ENCODE peak calls at places on chromosome 19, in nine cellular contexts. F is AG09309, G is PC-9, D is breast epithelium, R is tibial artery, U is esophagus squamous epithelium, S is lower lobe of right lung, O is colonic mucosa, E is dorsolateral prefrontal cortex. P is an unnamed sample.

GRCh38 chr19:18340990-18341868 is 831 bp downstream of the PGPEP1 start:
- DNase-seq in F (no peak), G (peak; percentile 49), D (peak; percentile 57), R (peak; percentile 52), U (no peak), S (peak; percentile 73), O (peak; percentile 82), E (no peak), P (no peak)

GRCh38 chr19:35545855-35546381 is 492 bp downstream of the TMEM147 start:
- DNase-seq in F (no peak), G (peak; percentile 70), D (no peak), R (no peak), U (no peak), S (peak; percentile 57), O (peak; percentile 48), E (peak; percentile 53), P (no peak)

GRCh38 chr19:6047741-6048231 is 62.5 kb downstream of the RFX2 start:
- DNase-seq in F (no peak), G (no peak), D (peak; percentile 48), R (no peak), U (no peak), S (no peak), O (no peak), E (no peak), P (no peak)

GRCh38 chr19:47195462-47195861 is 35.5 kb downstream of the BBC3 start:
- DNase-seq in F (no peak), G (no peak), D (no peak), R (no peak), U (no peak), S (no peak), O (no peak), E (no peak), P (no peak)

GRCh38 chr19:27754700-27755099 is 1458.3 kb downstream of the UQCRFS1 start:
- DNase-seq in F (no peak), G (no peak), D (no peak), R (no peak), U (no peak), S (no peak), O (no peak), E (no peak), P (no peak)

GRCh38 chr19:7327802-7328201 is 20.9 kb upstream of the ARHGEF18 start:
- DNase-seq in F (no peak), G (no peak), D (no peak), R (no peak), U (no peak), S (no peak), O (no peak), E (no peak), P (no peak)

GRCh38 chr19:11052391-11052790 is 36.9 kb upstream of the LDLR start:
- DNase-seq in F (no peak), G (no peak), D (no peak), R (no peak), U (no peak), S (no peak), O (no peak), E (no peak), P (no peak)

GRCh38 chr19:662207-662961 is 630 bp downstream of the RNF126 start:
- DNase-seq in F (no peak), G (peak; percentile 52), D (no peak), R (no peak), U (no peak), S (peak; percentile 80), O (peak; percentile 80), E (no peak), P (no peak)

GRCh38 chr19:17931532-17932191 is 1.2 kb upstream of the CCDC124 start:
- DNase-seq in F (no peak), G (no peak), D (no peak), R (no peak), U (no peak), S (peak; percentile 44), O (no peak), E (no peak), P (no peak)

GRCh38 chr19:55372316-55373081 is 2.2 kb upstream of the IL11 start:
- DNase-seq in F (no peak), G (peak; percentile 91), D (no peak), R (no peak), U (no peak), S (no peak), O (no peak), E (no peak), P (no peak)

GRCh38 chr19:7500811-7501450 is 12.1 kb upstream of the PEX11G start:
- DNase-seq in F (no peak), G (peak; percentile 80), D (peak; percentile 80), R (no peak), U (no peak), S (peak; percentile 59), O (peak; percentile 77), E (peak; percentile 89), P (no peak)

GRCh38 chr19:46863818-46864629 is 3.2 kb downstream of the ARHGAP35 start:
- DNase-seq in F (no peak), G (peak; percentile 92), D (peak; percentile 68), R (no peak), U (no peak), S (peak; percentile 70), O (no peak), E (no peak), P (no peak)

GRCh38 chr19:56405062-56405461 is 930 bp downstream of the ZNF583 start:
- DNase-seq in F (no peak), G (no peak), D (no peak), R (no peak), U (no peak), S (no peak), O (no peak), E (no peak), P (no peak)

DNA sequence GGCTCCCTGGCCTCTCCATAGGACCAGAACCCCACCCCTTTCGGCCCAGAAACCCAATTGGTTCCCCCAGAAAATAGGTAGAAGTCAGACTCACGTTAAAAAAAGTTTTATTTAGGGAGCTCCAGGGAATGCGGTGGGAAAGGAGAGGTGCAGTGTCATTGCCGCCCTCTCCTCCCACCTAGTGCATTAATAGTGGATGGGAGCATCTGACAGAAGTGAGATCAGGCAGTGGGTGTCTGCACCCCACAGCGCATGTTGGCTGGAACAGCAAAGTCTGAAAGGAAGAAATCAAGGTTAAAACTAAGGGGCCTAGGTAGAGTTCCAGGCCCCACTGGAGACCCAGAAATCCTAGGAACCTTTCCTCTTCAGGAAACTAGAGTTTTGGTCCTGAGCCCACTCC is 2.1 kb upstream of the PHLDB3 start:
- DNase-seq in F (no peak), G (no peak), D (no peak), R (no peak), U (no peak), S (no peak), O (no peak), E (no peak), P (no peak)
- H3K4me3 ChIP-seq in F (no peak overlapping the region), G (no peak overlapping the region), D (no peak overlapping the region), R (no peak overlapping the region), U (no peak overlapping the region), S (no peak overlapping the region), O (no peak overlapping the region), E (no peak overlapping the region), P (no peak overlapping the region)

DNA sequence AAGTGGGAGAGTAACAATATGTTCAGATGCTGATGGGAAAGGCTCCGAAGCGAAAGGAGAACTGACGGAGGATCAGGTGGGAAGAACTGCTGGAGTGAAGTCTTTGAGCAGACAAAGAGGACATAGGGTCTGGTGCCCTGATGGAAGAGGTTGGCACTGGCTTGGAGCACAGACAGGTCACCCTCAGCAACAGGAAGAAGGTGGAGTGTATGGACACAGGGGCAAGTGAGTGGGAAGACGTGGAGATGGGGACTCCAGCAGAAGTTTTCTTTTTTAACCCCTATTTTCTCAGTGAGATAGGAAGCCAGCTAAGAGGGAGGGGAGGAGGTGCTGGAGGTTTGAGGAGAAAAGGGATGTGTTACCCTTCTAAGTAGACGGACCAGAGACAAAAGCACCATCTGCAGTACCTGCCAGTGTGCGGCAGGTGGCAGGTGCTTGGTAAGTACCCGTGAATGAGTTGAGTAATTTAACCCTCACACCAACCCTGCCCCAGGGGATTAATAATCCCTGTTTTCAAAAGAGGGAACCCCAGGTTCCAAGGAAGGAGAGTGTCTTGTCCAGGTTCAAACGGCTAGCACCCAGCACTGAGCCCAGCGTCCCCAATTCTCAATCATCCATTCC is 11.2 kb downstream of the HAS1 start:
- DNase-seq in F (no peak), G (peak; percentile 38), D (no peak), R (no peak), U (no peak), S (no peak), O (no peak), E (no peak), P (no peak)
- TF ChIP-seq CTCF in F (peak; percentile 50), G (peak; percentile 82), D (peak; percentile 53), R (peak; percentile 9), U (peak; percentile 48), S (peak; percentile 25), O (no peak), E (no peak), P (peak; percentile 72)

GRCh38 chr19:49857834-49858590 is 7.1 kb downstream of the PTOV1 start:
- DNase-seq in F (no peak), G (no peak), D (no peak), R (no peak), U (no peak), S (no peak), O (no peak), E (no peak), P (no peak)

GRCh38 chr19:49855277-49855675 is 4.3 kb downstream of the PTOV1 start:
- DNase-seq in F (no peak), G (no peak), D (no peak), R (no peak), U (no peak), S (no peak), O (no peak), E (no peak), P (no peak)

GRCh38 chr19:49857061-49857833 is 6.3 kb downstream of the PTOV1 start:
- DNase-seq in F (no peak), G (no peak), D (no peak), R (no peak), U (no peak), S (no peak), O (no peak), E (no peak), P (no peak)

GRCh38 chr19:49855676-49856573 is 5.0 kb downstream of the PTOV1 start:
- DNase-seq in F (no peak), G (no peak), D (no peak), R (no peak), U (no peak), S (no peak), O (peak; percentile 21), E (no peak), P (no peak)

DNA sequence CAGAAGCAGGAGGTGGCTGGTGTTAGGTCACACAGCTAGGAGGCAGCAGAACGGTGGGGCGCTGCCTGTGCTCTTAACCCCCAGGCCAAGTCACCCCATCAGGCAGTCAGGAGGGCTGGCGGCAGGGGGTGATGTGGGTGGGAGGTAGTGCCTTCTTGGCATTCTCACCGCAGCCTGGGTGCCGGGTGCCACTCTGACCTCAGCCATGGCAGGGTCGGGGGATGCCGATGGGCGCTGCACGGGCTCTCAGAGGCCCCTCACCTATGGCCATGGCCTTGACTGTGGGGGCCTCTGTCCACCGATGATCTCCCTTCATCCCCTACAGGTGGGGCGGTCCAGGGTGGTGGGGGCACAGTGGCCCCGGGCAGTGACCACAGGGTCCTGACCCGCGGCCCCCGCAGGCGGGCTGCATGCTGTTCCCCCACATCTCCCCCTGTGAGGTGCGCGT is 5.6 kb downstream of the PTOV1 start:
- DNase-seq in F (no peak), G (no peak), D (no peak), R (no peak), U (no peak), S (no peak), O (no peak), E (no peak), P (no peak)
- H3K4me3 ChIP-seq in F (no peak overlapping the region), G (no peak overlapping the region), D (no peak overlapping the region), R (no peak overlapping the region), U (no peak overlapping the region), S (no peak overlapping the region), O (no peak overlapping the region), E (no peak overlapping the region), P (no peak overlapping the region)

GRCh38 chr19:14467816-14468215 is 7.3 kb downstream of the PTGER1 start:
- DNase-seq in F (no peak), G (no peak), D (no peak), R (no peak), U (no peak), S (no peak), O (no peak), E (no peak), P (no peak)
- TF ChIP-seq CTCF in F (peak; percentile 15), G (peak; percentile 47), D (no peak), R (no peak), U (no peak), S (no peak), O (no peak), E (no peak), P (no peak)